ENCODE peak calls at places on chromosomes 7 and 10, in four cellular contexts. One of them, this sample, is unnamed.

GRCh38 chr10:110845372-110845755 is 26.4 kb upstream of the PDCD4 start:
- DNase-seq in IMR-90: no peak
- DNase-seq in mesenchymal stem cell: no peak
- DNase-seq in neuronal stem cell: no peak
- DNase-seq in this sample: no peak

GRCh38 chr7:80922254-80923049 is 3.6 kb upstream of the SEMA3C start:
- DNase-seq in IMR-90: no peak
- DNase-seq in mesenchymal stem cell: no peak
- DNase-seq in neuronal stem cell: no peak
- DNase-seq in this sample: peak

GRCh38 chr7:150374472-150374871 is 4.7 kb upstream of the ZNF775 start:
- DNase-seq in IMR-90: no peak
- DNase-seq in mesenchymal stem cell: no peak
- DNase-seq in neuronal stem cell: no peak
- DNase-seq in this sample: no peak

GRCh38 chr10:47401874-47402645 is 18.0 kb upstream of the ZNF488 start:
- DNase-seq in IMR-90: no peak
- DNase-seq in mesenchymal stem cell: no peak
- DNase-seq in neuronal stem cell: no peak
- DNase-seq in this sample: no peak

GRCh38 chr7:18225067-18225466 is 197.4 kb upstream of the PRPS1L1 start:
- DNase-seq in IMR-90: no peak
- DNase-seq in mesenchymal stem cell: no peak
- DNase-seq in neuronal stem cell: no peak
- DNase-seq in this sample: no peak

GRCh38 chr7:821688-822087 is 10.6 kb upstream of the SUN1 start:
- DNase-seq in IMR-90: no peak
- DNase-seq in mesenchymal stem cell: no peak
- DNase-seq in neuronal stem cell: no peak
- DNase-seq in this sample: no peak

GRCh38 chr7:46126901-46127300 is 205.8 kb upstream of the IGFBP3 start:
- DNase-seq in IMR-90: no peak
- DNase-seq in mesenchymal stem cell: no peak
- DNase-seq in neuronal stem cell: no peak
- DNase-seq in this sample: peak

GRCh38 chr10:95567903-95568630 is 6.9 kb upstream of the SORBS1 start:
- DNase-seq in IMR-90: no peak
- DNase-seq in mesenchymal stem cell: no peak
- DNase-seq in neuronal stem cell: no peak
- DNase-seq in this sample: no peak

GRCh38 chr7:45919231-45919825 is 1.7 kb downstream of the IGFBP3 start:
- DNase-seq in IMR-90: no peak
- DNase-seq in mesenchymal stem cell: peak
- DNase-seq in neuronal stem cell: no peak
- DNase-seq in this sample: no peak

GRCh38 chr10:93894516-93895378 is 969 bp downstream of the SLC35G1 start:
- DNase-seq in IMR-90: peak
- DNase-seq in mesenchymal stem cell: peak
- DNase-seq in neuronal stem cell: no peak
- DNase-seq in this sample: no peak

GRCh38 chr7:110317699-110318265 is 773.1 kb upstream of the LRRN3 start:
- DNase-seq in IMR-90: peak
- DNase-seq in mesenchymal stem cell: peak
- DNase-seq in neuronal stem cell: no peak
- DNase-seq in this sample: no peak

GRCh38 chr10:32111585-32111984 is 55.4 kb upstream of the KIF5B start:
- DNase-seq in IMR-90: no peak
- DNase-seq in mesenchymal stem cell: no peak
- DNase-seq in neuronal stem cell: no peak
- DNase-seq in this sample: no peak

GRCh38 chr10:119022846-119023552 is 6.5 kb upstream of the NANOS1 start:
- DNase-seq in IMR-90: peak
- DNase-seq in mesenchymal stem cell: peak
- DNase-seq in neuronal stem cell: no peak
- DNase-seq in this sample: peak

GRCh38 chr10:119025776-119026175 is 3.7 kb upstream of the NANOS1 start:
- DNase-seq in IMR-90: no peak
- DNase-seq in mesenchymal stem cell: no peak
- DNase-seq in neuronal stem cell: no peak
- DNase-seq in this sample: no peak

GRCh38 chr10:119024882-119025281 is 4.6 kb upstream of the NANOS1 start:
- DNase-seq in IMR-90: no peak
- DNase-seq in mesenchymal stem cell: no peak
- DNase-seq in neuronal stem cell: no peak
- DNase-seq in this sample: peak

GRCh38 chr10:119025336-119025735 is 4.2 kb upstream of the NANOS1 start:
- DNase-seq in IMR-90: peak
- DNase-seq in mesenchymal stem cell: peak
- DNase-seq in neuronal stem cell: no peak
- DNase-seq in this sample: peak

GRCh38 chr10:119023553-119023868 is 6.0 kb upstream of the NANOS1 start:
- DNase-seq in IMR-90: no peak
- DNase-seq in mesenchymal stem cell: no peak
- DNase-seq in neuronal stem cell: no peak
- DNase-seq in this sample: no peak
- H3K18ac ChIP-seq in IMR-90: no peak
- H3K18ac ChIP-seq in mesenchymal stem cell: no peak
- H3K18ac ChIP-seq in neuronal stem cell: peak
- H3K18ac ChIP-seq in this sample: no peak

DNA sequence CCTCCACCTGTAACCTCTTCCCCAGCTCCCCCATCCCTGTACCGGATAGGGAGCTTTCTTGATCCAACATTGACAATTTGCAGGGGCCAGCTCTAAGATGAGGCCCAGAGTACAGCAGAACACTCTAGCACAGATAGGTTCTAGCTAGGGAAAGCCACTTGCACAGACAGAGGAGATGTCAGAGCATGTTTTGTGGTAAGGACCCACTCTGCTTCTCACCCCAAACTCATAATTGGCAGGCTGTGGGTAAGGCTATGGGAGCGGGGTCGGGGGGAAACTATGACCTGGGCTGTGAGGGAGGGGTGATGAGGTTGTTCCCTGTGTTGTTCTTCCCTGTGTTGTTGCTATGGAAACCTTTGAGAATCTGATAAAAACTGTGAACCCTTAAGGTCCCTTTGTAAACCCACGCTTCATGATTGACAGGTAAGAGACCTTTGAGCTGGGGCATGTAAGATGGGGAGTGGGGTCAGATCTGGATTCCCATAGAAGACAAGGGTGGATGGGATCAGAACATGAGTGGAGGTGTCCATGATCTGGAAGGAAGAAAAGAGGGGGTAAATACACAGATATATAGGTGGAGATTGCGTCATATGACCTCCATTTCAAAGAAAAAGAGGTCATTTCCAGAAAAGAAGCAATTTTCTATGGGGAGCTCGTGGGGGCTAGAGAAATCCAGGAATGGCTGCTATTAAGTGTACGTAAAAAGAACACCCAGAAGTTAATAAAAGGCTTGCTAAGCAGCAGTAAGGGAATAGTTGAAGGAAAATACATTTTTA is 4.0 kb downstream of the CALD1 start:
- DNase-seq in IMR-90: no peak
- DNase-seq in mesenchymal stem cell: no peak
- DNase-seq in neuronal stem cell: no peak
- DNase-seq in this sample: no peak
- H3K18ac ChIP-seq in IMR-90: no peak
- H3K18ac ChIP-seq in mesenchymal stem cell: no peak
- H3K18ac ChIP-seq in neuronal stem cell: no peak
- H3K18ac ChIP-seq in this sample: no peak

DNA sequence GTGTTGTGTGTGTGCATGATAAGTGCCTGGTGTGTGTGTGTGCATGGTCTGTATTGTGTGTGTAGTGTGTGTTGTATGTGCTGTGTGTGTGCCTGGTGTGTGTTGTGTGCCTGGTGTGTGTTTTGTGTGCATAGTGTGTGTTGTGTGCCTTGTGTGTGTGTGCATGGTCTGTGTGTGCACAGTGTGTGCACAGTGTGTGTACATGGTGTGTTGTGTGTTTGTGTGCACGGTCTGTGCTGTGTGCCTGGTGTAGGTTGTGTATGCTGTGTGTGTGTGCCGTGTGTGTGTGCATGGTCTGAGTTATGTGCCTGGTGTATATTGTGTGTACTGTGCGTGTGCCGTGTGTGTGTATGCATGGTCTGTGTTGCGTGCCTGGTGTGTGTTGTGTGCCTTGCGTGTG is 403.0 kb upstream of the RNF32 start:
- DNase-seq in IMR-90: no peak
- DNase-seq in mesenchymal stem cell: no peak
- DNase-seq in neuronal stem cell: no peak
- DNase-seq in this sample: no peak
- H3K18ac ChIP-seq in IMR-90: no peak
- H3K18ac ChIP-seq in mesenchymal stem cell: no peak
- H3K18ac ChIP-seq in neuronal stem cell: peak
- H3K18ac ChIP-seq in this sample: no peak

DNA sequence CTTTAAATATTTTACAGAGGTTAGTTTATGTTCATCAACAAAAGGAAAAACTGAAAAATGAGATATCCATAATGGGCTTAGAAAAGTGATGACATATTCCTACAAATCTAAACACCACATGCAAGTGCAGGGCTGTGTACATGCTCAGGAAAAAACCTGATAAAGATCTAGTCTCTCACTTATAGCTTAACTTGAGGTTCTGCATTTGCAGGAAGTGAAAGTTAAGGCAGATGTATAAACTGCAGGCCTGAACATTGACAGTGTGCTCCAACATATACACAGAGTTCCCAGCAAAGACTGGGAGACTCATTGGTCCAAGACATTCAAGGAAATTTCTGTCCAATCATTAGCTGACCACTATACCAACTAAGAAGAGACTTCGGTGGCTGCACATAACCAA is 63.8 kb upstream of the RET start:
- DNase-seq in IMR-90: no peak
- DNase-seq in mesenchymal stem cell: no peak
- DNase-seq in neuronal stem cell: no peak
- DNase-seq in this sample: no peak
- H3K18ac ChIP-seq in IMR-90: no peak
- H3K18ac ChIP-seq in mesenchymal stem cell: no peak
- H3K18ac ChIP-seq in neuronal stem cell: no peak
- H3K18ac ChIP-seq in this sample: no peak

GRCh38 chr7:157846281-157846680 is 509.5 kb downstream of the DNAJB6 start:
- DNase-seq in IMR-90: no peak
- DNase-seq in mesenchymal stem cell: no peak
- DNase-seq in neuronal stem cell: no peak
- DNase-seq in this sample: no peak

GRCh38 chr7:157844611-157845010 is 507.8 kb downstream of the DNAJB6 start:
- DNase-seq in IMR-90: no peak
- DNase-seq in mesenchymal stem cell: no peak
- DNase-seq in neuronal stem cell: no peak
- DNase-seq in this sample: no peak

GRCh38 chr7:157845203-157845810 is 508.5 kb downstream of the DNAJB6 start:
- DNase-seq in IMR-90: no peak
- DNase-seq in mesenchymal stem cell: no peak
- DNase-seq in neuronal stem cell: no peak
- DNase-seq in this sample: no peak

GRCh38 chr7:157843336-157844140 is 506.7 kb downstream of the DNAJB6 start:
- DNase-seq in IMR-90: no peak
- DNase-seq in mesenchymal stem cell: no peak
- DNase-seq in neuronal stem cell: no peak
- DNase-seq in this sample: no peak

GRCh38 chr7:157844141-157844540 is 507.3 kb downstream of the DNAJB6 start:
- DNase-seq in IMR-90: no peak
- DNase-seq in mesenchymal stem cell: no peak
- DNase-seq in neuronal stem cell: no peak
- DNase-seq in this sample: no peak
- H3K18ac ChIP-seq in IMR-90: no peak
- H3K18ac ChIP-seq in mesenchymal stem cell: no peak
- H3K18ac ChIP-seq in neuronal stem cell: peak
- H3K18ac ChIP-seq in this sample: no peak

GRCh38 chr10:128130051-128130450 is 3.8 kb upstream of the MKI67 start:
- DNase-seq in IMR-90: peak
- DNase-seq in mesenchymal stem cell: peak
- DNase-seq in neuronal stem cell: no peak
- DNase-seq in this sample: no peak
- H3K18ac ChIP-seq in IMR-90: no peak
- H3K18ac ChIP-seq in mesenchymal stem cell: no peak
- H3K18ac ChIP-seq in neuronal stem cell: no peak
- H3K18ac ChIP-seq in this sample: no peak

GRCh38 chr10:69281507-69282413 is 3.5 kb downstream of the HK1 start:
- DNase-seq in IMR-90: no peak
- DNase-seq in mesenchymal stem cell: no peak
- DNase-seq in neuronal stem cell: no peak
- DNase-seq in this sample: no peak

GRCh38 chr10:69275444-69275843 is 2.9 kb upstream of the HK1 start:
- DNase-seq in IMR-90: no peak
- DNase-seq in mesenchymal stem cell: no peak
- DNase-seq in neuronal stem cell: no peak
- DNase-seq in this sample: no peak

GRCh38 chr10:69279110-69279509 is 814 bp downstream of the HK1 start:
- DNase-seq in IMR-90: no peak
- DNase-seq in mesenchymal stem cell: no peak
- DNase-seq in neuronal stem cell: no peak
- DNase-seq in this sample: no peak

GRCh38 chr10:69276503-69276902 is 1.8 kb upstream of the HK1 start:
- DNase-seq in IMR-90: no peak
- DNase-seq in mesenchymal stem cell: no peak
- DNase-seq in neuronal stem cell: no peak
- DNase-seq in this sample: no peak

DNA sequence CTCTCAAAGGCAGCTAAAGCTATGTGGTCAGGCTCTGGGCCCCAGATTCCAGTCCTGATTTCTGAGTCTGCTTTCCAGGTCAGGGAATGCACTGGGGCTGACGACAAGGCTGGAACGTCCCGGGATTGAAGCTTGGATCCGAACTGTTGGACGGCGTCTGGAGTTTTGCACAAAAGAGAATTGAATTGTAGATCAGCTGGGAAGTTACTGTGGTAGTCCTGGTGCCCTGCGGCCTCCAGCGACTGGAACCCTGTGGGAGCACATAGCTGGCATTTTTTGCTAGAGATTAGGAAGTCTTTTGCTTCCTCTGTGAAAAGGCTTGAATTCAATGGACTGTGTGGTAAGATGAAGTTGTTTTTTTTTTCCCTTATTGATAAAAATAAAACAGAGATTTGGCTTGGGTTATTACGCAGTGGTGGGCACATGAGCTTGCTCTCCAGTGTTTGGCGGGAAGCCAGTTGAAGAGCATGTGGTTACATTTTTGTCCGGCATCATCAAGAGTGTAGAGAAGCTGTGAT is at the start of gene HK1:
- DNase-seq in IMR-90: no peak
- DNase-seq in mesenchymal stem cell: peak
- DNase-seq in neuronal stem cell: peak
- DNase-seq in this sample: peak
- H3K18ac ChIP-seq in IMR-90: no peak
- H3K18ac ChIP-seq in mesenchymal stem cell: no peak
- H3K18ac ChIP-seq in neuronal stem cell: no peak
- H3K18ac ChIP-seq in this sample: no peak

GRCh38 chr10:7533657-7534479 is 123.0 kb upstream of the SFMBT2 start:
- DNase-seq in IMR-90: no peak
- DNase-seq in mesenchymal stem cell: no peak
- DNase-seq in neuronal stem cell: no peak
- DNase-seq in this sample: no peak
- H3K18ac ChIP-seq in IMR-90: no peak
- H3K18ac ChIP-seq in mesenchymal stem cell: no peak
- H3K18ac ChIP-seq in neuronal stem cell: no peak
- H3K18ac ChIP-seq in this sample: no peak

This sample was measured in trophoblast cell.